ENCODE peak calls at places on chromosomes 4 and X, in nine cellular contexts. H, X, B, K, Y, P, F, J and R are unnamed samples.
A peak's percentile ranks its signal among the peaks of the same experiment; 100 is the strongest.

GRCh38 chrX:121036951-121037350 is 10.5 kb upstream of the GLUD2 start:
- DNase-seq in H (no peak), B (no peak), F (no peak), Y (no peak), P (no peak), X (peak; percentile 50), K (no peak), J (no peak), R (no peak)

GRCh38 chr4:24229976-24230375 is 340.1 kb upstream of the PPARGC1A start:
- DNase-seq in J (no peak), X (no peak), F (no peak), Y (peak; percentile 23), B (peak; percentile 13), H (no peak), K (no peak), P (peak; percentile 89), R (peak; percentile 66)

GRCh38 chrX:94743478-94743877 is 1069.5 kb downstream of the FAM133A start:
- DNase-seq in H (no peak), B (no peak), K (no peak), F (no peak), J (no peak), X (no peak), Y (no peak), P (no peak), R (no peak)

GRCh38 chr4:83618431-83618830 is 82.5 kb downstream of the GPAT3 start:
- DNase-seq in P (peak; percentile 61), X (peak; percentile 71), F (peak; percentile 23), H (peak; percentile 58), Y (peak; percentile 66), B (no peak), K (no peak), J (peak; percentile 75), R (peak; percentile 85)

GRCh38 chr4:42339935-42340406 is 57.3 kb upstream of the SHISA3 start:
- DNase-seq in Y (peak; percentile 4), B (no peak), J (no peak), H (peak; percentile 57), X (peak; percentile 1), K (no peak), P (peak; percentile 49), F (peak; percentile 33), R (no peak)

GRCh38 chrX:46575991-46576392 is 2.4 kb downstream of the CHST7 start:
- DNase-seq in B (no peak), X (peak; percentile 32), K (no peak), P (peak; percentile 46), H (no peak), J (peak; percentile 32), Y (no peak), F (peak; percentile 17), R (peak; percentile 69)

GRCh38 chr4:76430519-76431388 is 4.3 kb upstream of the SHROOM3 start:
- DNase-seq in H (peak; percentile 67), F (peak; percentile 83), B (peak; percentile 24), X (peak; percentile 23), K (no peak), Y (peak; percentile 7), P (peak; percentile 66), J (peak; percentile 71), R (peak; percentile 73)

GRCh38 chr4:113336556-113336955 is 287.1 kb downstream of the ANK2 start:
- DNase-seq in B (no peak), K (no peak), H (no peak), P (peak; percentile 17), Y (no peak), F (no peak), J (peak; percentile 54), X (peak; percentile 41), R (no peak)

GRCh38 chr4:1285151-1285789 is 4.4 kb upstream of the MAEA start:
- DNase-seq in K (no peak), Y (no peak), X (no peak), F (no peak), B (no peak), H (no peak), J (no peak), P (no peak), R (no peak)

GRCh38 chr4:167595898-167596297 is 361.6 kb upstream of the SPOCK3 start:
- DNase-seq in H (no peak), Y (no peak), J (no peak), F (no peak), P (no peak), B (no peak), X (no peak), K (no peak), R (no peak)

GRCh38 chr4:40515398-40516293 is 114.0 kb downstream of the RBM47 start:
- DNase-seq in Y (no peak), F (peak; percentile 54), B (no peak), P (peak; percentile 51), K (no peak), X (no peak), J (peak; percentile 5), H (no peak), R (no peak)

GRCh38 chr4:40283968-40284367 is 51.2 kb upstream of the CHRNA9 start:
- DNase-seq in Y (no peak), K (no peak), P (peak; percentile 48), F (peak; percentile 47), B (no peak), J (peak; percentile 82), X (peak; percentile 41), H (peak; percentile 80), R (no peak)

GRCh38 chr4:76023381-76023780 is at the start of gene CXCL10:
- DNase-seq in J (no peak), F (no peak), K (no peak), X (peak; percentile 75), B (no peak), P (no peak), Y (no peak), H (no peak), R (no peak)

DNA sequence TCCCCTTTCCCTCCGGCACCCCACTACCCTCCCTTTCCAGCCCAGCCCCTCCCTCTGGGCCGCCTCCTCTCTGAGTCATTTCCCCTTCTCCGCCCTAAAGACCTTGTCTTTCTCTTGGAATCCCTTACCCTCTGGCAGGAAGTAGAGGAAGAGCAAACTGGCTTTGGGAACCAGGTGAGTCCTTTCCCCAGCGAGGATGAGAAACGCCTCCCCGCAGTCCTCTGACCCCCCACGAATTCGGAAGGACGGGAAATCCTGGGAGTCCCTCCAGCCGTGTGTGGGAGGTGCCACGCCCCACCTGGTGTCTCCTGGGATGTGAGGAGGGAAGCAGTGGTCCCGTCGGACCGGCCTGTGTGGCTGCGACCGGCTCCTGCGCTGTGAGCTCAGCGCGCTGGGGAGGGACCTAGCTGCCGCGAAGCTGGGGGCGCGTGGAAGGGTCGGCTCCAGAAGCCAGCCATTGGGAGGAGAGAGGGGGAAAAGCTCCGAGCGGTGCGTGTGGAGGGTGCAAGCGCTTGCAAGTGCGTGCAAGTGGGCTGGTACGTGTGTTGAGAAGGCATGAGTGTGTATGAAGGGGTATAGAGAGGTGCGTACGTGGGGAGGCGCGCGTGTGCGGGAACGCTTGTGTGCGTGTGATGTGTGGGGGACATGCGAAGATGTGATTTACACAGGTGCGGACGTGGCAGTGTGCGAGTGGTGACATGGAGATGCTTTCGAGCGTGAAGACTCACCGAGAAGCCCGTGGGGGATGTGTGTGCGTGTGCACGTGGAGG is 46.3 kb downstream of the TEX13B start:
- DNase-seq in X (peak; percentile 60), Y (no peak), F (peak; percentile 63), H (no peak), P (peak; percentile 20), B (no peak), J (peak; percentile 49), K (no peak), R (peak; percentile 4)
- H3K4me3 ChIP-seq in X (peak overlapping the region; percentile 55), Y (peak overlapping the region; percentile 17), F (peak overlapping the region; percentile 69), H (peak overlapping the region; percentile 35), P (peak overlapping the region; percentile 45), B (no peak overlapping the region), J (peak overlapping the region; percentile 50), K (no peak overlapping the region), R (peak overlapping the region; percentile 52)

DNA sequence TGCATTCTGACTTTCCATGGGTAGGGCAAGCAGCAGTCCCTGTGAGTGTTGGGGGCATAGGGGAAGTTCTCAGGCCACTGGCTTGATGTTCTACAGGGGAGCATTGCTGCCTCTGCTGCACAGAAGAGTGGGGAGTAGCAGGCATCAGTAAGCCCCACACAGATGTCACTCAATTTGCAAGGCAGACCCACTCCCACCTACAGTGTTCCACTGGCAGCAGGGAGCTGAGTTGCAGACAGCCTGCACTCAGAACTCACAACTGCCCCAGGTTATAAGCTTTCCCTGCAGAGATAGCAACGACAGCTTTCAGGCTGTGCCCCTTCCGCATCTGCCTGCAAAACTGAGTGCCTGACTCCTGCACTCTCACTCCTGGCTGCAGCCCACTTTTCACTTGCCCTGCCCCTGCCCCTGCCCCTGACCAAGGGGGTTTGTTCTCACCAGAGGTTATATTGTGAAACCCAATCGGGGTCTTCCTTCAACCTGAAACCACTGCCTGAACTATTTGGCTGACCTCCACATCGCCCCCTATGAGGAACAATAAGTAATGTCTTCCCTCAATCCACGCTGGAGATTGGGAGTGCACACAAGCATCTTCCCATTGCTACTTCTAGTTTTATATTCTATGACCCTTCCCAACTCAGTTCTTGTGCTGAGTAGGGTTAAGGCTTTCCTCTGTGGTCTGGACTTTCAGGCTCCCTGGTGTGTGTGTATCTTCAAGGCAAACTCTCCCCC is 227.4 kb upstream of the CXorf51B start:
- DNase-seq in K (no peak), P (no peak), B (no peak), F (peak; percentile 51), H (no peak), J (no peak), X (no peak), Y (no peak), R (no peak)
- TF ChIP-seq CTCF in K (peak; percentile 18), P (no peak), B (no peak), F (peak; percentile 46), H (no peak), J (no peak), X (no peak), Y (no peak), R (no peak)

DNA sequence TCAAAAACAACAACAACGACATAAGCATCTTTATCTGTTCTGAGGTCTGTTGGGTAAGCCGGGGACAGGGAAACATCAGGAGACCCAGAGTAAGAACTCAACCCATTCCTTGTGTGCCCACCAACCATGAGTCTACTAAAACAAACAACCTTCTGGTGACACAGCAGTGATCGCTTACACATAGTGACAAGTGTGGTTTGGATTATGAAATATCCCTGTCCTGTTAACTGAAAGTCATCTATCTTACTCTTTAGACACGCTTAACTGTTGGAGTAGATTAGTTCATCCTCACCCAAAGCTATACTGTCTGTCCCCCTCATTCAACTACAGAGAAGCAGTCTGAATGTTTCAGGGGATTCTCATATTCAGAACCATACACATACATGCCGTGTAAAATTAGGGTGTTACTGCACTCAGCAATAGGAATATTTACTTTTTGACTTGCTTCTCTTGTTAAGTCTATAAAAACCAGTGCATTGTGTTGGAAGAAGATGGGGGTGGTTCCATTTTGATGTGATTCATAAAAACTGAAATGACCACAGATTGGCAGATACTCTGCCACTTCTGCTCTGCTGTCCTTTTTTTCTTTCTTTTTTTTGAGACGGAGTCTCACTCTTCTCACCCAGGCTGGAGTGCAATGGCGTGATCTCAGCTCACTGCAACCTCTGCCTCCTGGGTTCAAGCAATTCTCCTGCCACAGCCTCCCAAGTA is 27.4 kb downstream of the PHKA2 start:
- DNase-seq in K (no peak), H (no peak), J (peak; percentile 69), X (no peak), Y (no peak), F (no peak), B (no peak), P (no peak), R (no peak)
- H3K4me3 ChIP-seq in K (no peak overlapping the region), H (no peak overlapping the region), J (peak overlapping the region; percentile 50), X (no peak overlapping the region), Y (no peak overlapping the region), F (no peak overlapping the region), B (no peak overlapping the region), P (no peak overlapping the region), R (no peak overlapping the region)

DNA sequence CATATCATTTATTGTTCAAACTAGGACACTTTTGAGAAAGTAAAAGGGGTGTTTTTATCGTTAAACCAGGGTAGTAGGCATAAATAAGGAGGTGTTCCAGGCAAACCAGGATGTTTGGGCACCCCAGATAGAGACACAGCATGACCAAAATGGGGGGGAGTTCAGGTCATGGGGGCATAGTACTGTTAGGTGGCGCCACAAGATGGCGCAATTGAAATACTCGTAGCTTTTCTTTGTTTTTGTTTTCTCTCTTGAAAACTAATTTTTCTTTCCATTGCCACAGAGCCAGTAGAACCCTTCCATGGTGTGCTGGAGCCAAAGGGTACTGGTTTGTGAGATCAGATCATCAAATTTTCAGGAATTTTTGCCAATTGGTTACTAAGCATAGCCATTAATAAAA is 283.4 kb downstream of the BCOR start:
- DNase-seq in J (peak; percentile 38), Y (no peak), F (peak; percentile 43), K (peak; percentile 52), X (no peak), B (no peak), H (no peak), P (peak; percentile 51), R (peak; percentile 52)
- TF ChIP-seq CTCF in J (peak; percentile 68), Y (peak; percentile 37), F (peak; percentile 58), K (peak; percentile 68), X (peak; percentile 49), B (peak; percentile 54), H (peak; percentile 40), P (peak; percentile 49), R (peak; percentile 21)